ENCODE peak calls at places on chromosomes 5 and 9, in ten cellular contexts. U is IMR-90, G is NB4, Q is prostate gland, W is body of pancreas, B is A549, P is endothelial cell of umbilical vein, R is uterus, Z is Peyer's patch, E is tibial nerve. O is an unnamed sample.

GRCh38 chr5:115671939-115672338 is 46.1 kb upstream of the TMED7 start:
- DNase-seq in R (no peak), G (no peak), Q (no peak), U (peak; percentile 7), W (no peak), P (no peak), E (no peak), B (no peak), Z (no peak), O (no peak)

GRCh38 chr5:113846941-113847340 is 333.4 kb downstream of the YTHDC2 start:
- DNase-seq in R (no peak), E (no peak), B (no peak), U (no peak), W (no peak), Q (no peak), Z (no peak), G (no peak), P (no peak), O (no peak)

GRCh38 chr5:100779669-100780375 is 123.3 kb downstream of the ST8SIA4 start:
- DNase-seq in R (no peak), G (peak; percentile 90), E (peak; percentile 71), U (no peak), P (no peak), Q (no peak), W (peak; percentile 62), B (no peak), Z (no peak), O (peak; percentile 55)

GRCh38 chr9:136135326-136136126 is 16.9 kb upstream of the TMEM250 start:
- DNase-seq in E (no peak), Z (no peak), U (no peak), W (no peak), Q (no peak), B (no peak), R (no peak), P (no peak), G (no peak), O (no peak)

GRCh38 chr5:158414780-158415179 is 555.8 kb upstream of the CLINT1 start:
- DNase-seq in Z (no peak), G (no peak), P (peak; percentile 91), R (no peak), E (peak; percentile 28), Q (no peak), W (no peak), B (peak; percentile 16), U (peak; percentile 86), O (no peak)

GRCh38 chr9:96449522-96449843 is 486 bp upstream of the HABP4 start:
- DNase-seq in W (no peak), U (no peak), E (no peak), Z (no peak), G (no peak), Q (no peak), P (no peak), R (no peak), B (no peak), O (no peak)

GRCh38 chr5:159178978-159179377 is 30.4 kb downstream of the RNF145 start:
- DNase-seq in G (peak; percentile 15), E (no peak), Q (peak; percentile 36), W (peak; percentile 63), Z (no peak), P (peak; percentile 97), U (peak; percentile 99), R (peak; percentile 38), B (peak; percentile 97), O (no peak)

GRCh38 chr9:131407717-131408195 is 13.9 kb downstream of the PRRC2B start:
- DNase-seq in Z (no peak), R (peak; percentile 48), W (peak; percentile 54), Q (peak; percentile 38), B (peak; percentile 45), P (peak; percentile 63), U (no peak), G (peak; percentile 56), E (no peak), O (no peak)

GRCh38 chr9:130029223-130029583 is 13.8 kb downstream of the FNBP1 start:
- DNase-seq in P (no peak), Q (no peak), Z (no peak), B (no peak), E (no peak), G (no peak), R (no peak), U (no peak), W (no peak), O (no peak)

GRCh38 chr5:115586525-115587146 is 15.6 kb downstream of the TICAM2 start:
- DNase-seq in E (no peak), W (no peak), P (peak; percentile 41), B (peak; percentile 18), R (no peak), Z (no peak), G (peak; percentile 38), U (peak; percentile 54), Q (no peak), O (no peak)

GRCh38 chr5:164934561-164934960 is 1429.1 kb downstream of the MAT2B start:
- DNase-seq in Z (no peak), B (no peak), R (no peak), U (no peak), P (no peak), Q (no peak), W (no peak), E (no peak), G (no peak), O (no peak)

GRCh38 chr5:134490255-134490924 is 35.1 kb upstream of the JADE2 start:
- DNase-seq in G (no peak), U (no peak), Q (no peak), R (no peak), E (no peak), W (no peak), P (no peak), B (no peak), Z (no peak), O (no peak)

GRCh38 chr9:7854763-7855162 is 55.2 kb upstream of the DMAC1 start:
- DNase-seq in W (no peak), P (no peak), G (no peak), U (no peak), R (no peak), E (no peak), Z (no peak), Q (no peak), B (no peak), O (no peak)

GRCh38 chr5:122311888-122312669 is at the start of gene SNCAIP:
- DNase-seq in B (peak; percentile 11), R (peak; percentile 63), W (peak; percentile 20), Q (peak; percentile 31), U (peak; percentile 64), G (peak; percentile 7), Z (peak; percentile 53), P (peak; percentile 58), E (no peak), O (peak; percentile 87)

GRCh38 chr5:177303121-177303924 is at the start of the genes PRELID1 and RAB24:
- DNase-seq in Q (peak; percentile 86), R (peak; percentile 83), G (peak; percentile 90), Z (peak; percentile 92), E (peak; percentile 87), B (peak; percentile 84), W (peak; percentile 89), P (peak; percentile 84), U (peak; percentile 74), O (peak; percentile 98)
- TF ChIP-seq CTCF in Q (peak; percentile 45), R (peak; percentile 30), G (no peak), Z (peak; percentile 27), E (peak; percentile 45), B (peak; percentile 14), W (peak; percentile 11), P (no peak), U (peak; percentile 34), O (no peak)

GRCh38 chr9:36190388-36191289 is at the start of gene CLTA:
- DNase-seq in R (peak; percentile 97), Q (peak; percentile 98), E (peak; percentile 97), B (peak; percentile 99), P (peak; percentile 98), U (peak; percentile 99), W (peak; percentile 98), Z (peak; percentile 95), G (peak; percentile 98), O (peak; percentile 99)

GRCh38 chr9:36193049-36193448 is 2.3 kb downstream of the CLTA start:
- DNase-seq in Z (no peak), P (peak; percentile 15), G (no peak), U (peak; percentile 17), B (no peak), Q (no peak), W (no peak), E (no peak), R (no peak), O (no peak)

GRCh38 chr9:36191696-36192095 is 975 bp downstream of the CLTA start:
- DNase-seq in G (no peak), R (no peak), U (no peak), W (no peak), E (no peak), Z (no peak), P (peak; percentile 24), B (no peak), Q (no peak), O (no peak)

GRCh38 chr9:36191290-36191645 is 547 bp downstream of the CLTA start:
- DNase-seq in G (peak; percentile 42), W (peak; percentile 21), Q (no peak), B (peak; percentile 14), R (no peak), Z (no peak), P (peak; percentile 46), E (peak; percentile 17), U (no peak), O (peak; percentile 90)

GRCh38 chr9:36192196-36192595 is 1.5 kb downstream of the CLTA start:
- DNase-seq in Z (no peak), W (no peak), Q (no peak), B (no peak), R (no peak), E (no peak), U (peak; percentile 20), G (no peak), P (peak; percentile 15), O (no peak)
- H3K4me3 ChIP-seq in Z (peak overlapping the region; percentile 99), W (peak overlapping the region; percentile 69), Q (peak overlapping the region; percentile 96), B (peak overlapping the region; percentile 87), R (peak overlapping the region; percentile 98), E (peak overlapping the region; percentile 89), U (peak overlapping the region; percentile 73), G (peak overlapping the region; percentile 96), P (peak overlapping the region; percentile 80), O (peak overlapping the region; percentile 96)

GRCh38 chr9:90801507-90802289 is at the start of gene SYK:
- DNase-seq in Q (peak; percentile 27), B (no peak), U (no peak), R (no peak), G (peak; percentile 91), E (no peak), P (no peak), Z (peak; percentile 89), W (peak; percentile 80), O (no peak)
- TF ChIP-seq POLR2A in Q (peak; percentile 37), B (no peak), U (no peak), R (peak; percentile 18), G (peak; percentile 66), E (no peak), P (no peak), Z (peak; percentile 82), W (peak; percentile 68), O (no peak)

DNA sequence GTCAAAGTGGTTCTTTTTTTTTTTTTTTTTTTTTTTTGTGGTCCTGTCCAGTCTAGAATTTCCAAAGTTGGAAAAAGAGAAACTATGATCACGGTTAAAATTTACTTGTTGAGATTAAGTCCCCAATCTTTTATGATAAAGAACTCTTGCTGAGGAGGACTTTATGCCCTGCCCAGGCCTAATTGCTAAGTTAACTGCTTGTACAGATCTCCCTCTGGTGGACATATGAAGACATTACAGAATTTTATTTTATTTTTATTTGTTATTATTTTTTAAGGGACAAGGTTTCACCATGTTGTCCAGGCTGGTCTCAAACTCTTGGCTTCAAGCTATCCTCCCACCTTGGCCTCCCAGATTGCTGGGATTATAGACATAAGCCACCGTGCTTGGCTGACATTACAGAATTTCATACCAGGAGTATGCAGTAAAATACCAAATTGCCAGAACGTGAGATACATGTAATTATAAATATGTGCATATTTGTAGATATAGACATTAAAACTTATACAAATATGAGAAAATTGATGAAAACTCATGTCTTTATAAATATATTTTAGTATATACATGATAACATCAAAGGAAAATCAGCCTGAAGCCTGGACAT is 91.2 kb downstream of the RFK start:
- DNase-seq in E (no peak), Z (no peak), B (peak; percentile 70), G (peak; percentile 46), P (peak; percentile 58), Q (no peak), R (peak; percentile 30), U (peak; percentile 72), W (peak; percentile 34), O (no peak)
- TF ChIP-seq CTCF in E (peak; percentile 69), Z (peak; percentile 76), B (peak; percentile 81), G (peak; percentile 12), P (peak; percentile 20), Q (peak; percentile 84), R (peak; percentile 71), U (peak; percentile 80), W (peak; percentile 74), O (peak; percentile 16)

O was measured in lower leg skin.